ENCODE peak calls at places on chromosomes 12 and 14, in eight cellular contexts. One of them, this sample, is unnamed.
A peak's percentile ranks its signal among the peaks of the same experiment; 100 is the strongest.

GRCh38 chr14:104389326-104390220 is 190.0 kb upstream of the C14orf180 start:
- DNase-seq in suprapubic skin: peak; percentile 55
- DNase-seq in stomach: peak; percentile 23
- DNase-seq in GM12878: no peak
- DNase-seq in breast epithelium: peak; percentile 2
- DNase-seq in K562: no peak
- DNase-seq in GM23338: no peak
- DNase-seq in prostate gland: no peak
- DNase-seq in this sample: no peak

GRCh38 chr12:27779416-27779815 is 617 bp upstream of the KLHL42 start:
- DNase-seq in K562: no peak
- DNase-seq in breast epithelium: no peak
- DNase-seq in GM23338: peak; percentile 41
- DNase-seq in stomach: no peak
- DNase-seq in suprapubic skin: no peak
- DNase-seq in prostate gland: peak; percentile 13
- DNase-seq in GM12878: no peak
- DNase-seq in this sample: no peak

GRCh38 chr14:96660135-96660534 is 137.0 kb upstream of the VRK1 start:
- DNase-seq in suprapubic skin: no peak
- DNase-seq in breast epithelium: no peak
- DNase-seq in prostate gland: no peak
- DNase-seq in K562: no peak
- DNase-seq in GM23338: no peak
- DNase-seq in GM12878: no peak
- DNase-seq in stomach: no peak
- DNase-seq in this sample: no peak

GRCh38 chr12:90953956-90954421 is 987 bp downstream of the CCER1 start:
- DNase-seq in stomach: no peak
- DNase-seq in K562: peak; percentile 49
- DNase-seq in GM12878: no peak
- DNase-seq in breast epithelium: no peak
- DNase-seq in prostate gland: no peak
- DNase-seq in GM23338: peak; percentile 91
- DNase-seq in suprapubic skin: no peak
- DNase-seq in this sample: no peak

GRCh38 chr14:36975834-36976233 is 196.6 kb downstream of the SLC25A21 start:
- DNase-seq in K562: no peak
- DNase-seq in stomach: no peak
- DNase-seq in GM12878: no peak
- DNase-seq in suprapubic skin: no peak
- DNase-seq in prostate gland: no peak
- DNase-seq in breast epithelium: no peak
- DNase-seq in GM23338: no peak
- DNase-seq in this sample: no peak

GRCh38 chr12:82627799-82628198 is 58.9 kb upstream of the TMTC2 start:
- DNase-seq in stomach: no peak
- DNase-seq in K562: no peak
- DNase-seq in GM23338: peak; percentile 73
- DNase-seq in breast epithelium: no peak
- DNase-seq in suprapubic skin: no peak
- DNase-seq in GM12878: no peak
- DNase-seq in prostate gland: no peak
- DNase-seq in this sample: no peak

GRCh38 chr12:54372113-54372806 is 8.0 kb upstream of the GPR84 start:
- DNase-seq in GM23338: no peak
- DNase-seq in stomach: no peak
- DNase-seq in prostate gland: no peak
- DNase-seq in suprapubic skin: no peak
- DNase-seq in K562: no peak
- DNase-seq in GM12878: no peak
- DNase-seq in breast epithelium: no peak
- DNase-seq in this sample: no peak

GRCh38 chr12:121512561-121512960 is 68.3 kb downstream of the KDM2B start:
- DNase-seq in K562: no peak
- DNase-seq in prostate gland: no peak
- DNase-seq in GM12878: no peak
- DNase-seq in stomach: no peak
- DNase-seq in suprapubic skin: no peak
- DNase-seq in GM23338: no peak
- DNase-seq in breast epithelium: no peak
- DNase-seq in this sample: no peak

GRCh38 chr12:541676-542289 is 82.0 kb downstream of the B4GALNT3 start:
- DNase-seq in breast epithelium: no peak
- DNase-seq in prostate gland: no peak
- DNase-seq in suprapubic skin: no peak
- DNase-seq in stomach: no peak
- DNase-seq in GM23338: no peak
- DNase-seq in GM12878: no peak
- DNase-seq in K562: no peak
- DNase-seq in this sample: no peak

GRCh38 chr14:72243309-72243708 is 311.1 kb downstream of the RGS6 start:
- DNase-seq in GM12878: no peak
- DNase-seq in prostate gland: no peak
- DNase-seq in breast epithelium: no peak
- DNase-seq in suprapubic skin: no peak
- DNase-seq in K562: no peak
- DNase-seq in stomach: no peak
- DNase-seq in GM23338: peak; percentile 63
- DNase-seq in this sample: no peak

GRCh38 chr12:106739815-106740552 is 34.5 kb upstream of the RIC8B start:
- DNase-seq in GM23338: no peak
- DNase-seq in suprapubic skin: no peak
- DNase-seq in prostate gland: no peak
- DNase-seq in breast epithelium: no peak
- DNase-seq in K562: peak; percentile 38
- DNase-seq in GM12878: no peak
- DNase-seq in stomach: no peak
- DNase-seq in this sample: no peak

GRCh38 chr12:76144253-76144564 is 59.7 kb upstream of the NAP1L1 start:
- DNase-seq in stomach: peak; percentile 28
- DNase-seq in GM12878: no peak
- DNase-seq in suprapubic skin: no peak
- DNase-seq in breast epithelium: no peak
- DNase-seq in GM23338: no peak
- DNase-seq in K562: no peak
- DNase-seq in prostate gland: no peak
- DNase-seq in this sample: no peak

GRCh38 chr14:23181453-23181852 is 2.0 kb downstream of the SLC7A8 start:
- DNase-seq in prostate gland: peak; percentile 48
- DNase-seq in GM23338: no peak
- DNase-seq in GM12878: no peak
- DNase-seq in suprapubic skin: peak; percentile 12
- DNase-seq in stomach: no peak
- DNase-seq in K562: no peak
- DNase-seq in breast epithelium: no peak
- DNase-seq in this sample: no peak

GRCh38 chr14:23183479-23183878 is at the start of gene SLC7A8:
- DNase-seq in suprapubic skin: peak; percentile 82
- DNase-seq in breast epithelium: peak; percentile 52
- DNase-seq in stomach: peak; percentile 71
- DNase-seq in GM12878: no peak
- DNase-seq in prostate gland: peak; percentile 79
- DNase-seq in GM23338: peak; percentile 78
- DNase-seq in K562: no peak
- DNase-seq in this sample: no peak

GRCh38 chr14:23182372-23183014 is 967 bp downstream of the SLC7A8 start:
- DNase-seq in breast epithelium: peak; percentile 57
- DNase-seq in GM23338: peak; percentile 94
- DNase-seq in prostate gland: peak; percentile 86
- DNase-seq in K562: no peak
- DNase-seq in suprapubic skin: no peak
- DNase-seq in stomach: peak; percentile 76
- DNase-seq in GM12878: no peak
- DNase-seq in this sample: no peak

GRCh38 chr14:23181946-23182345 is 1.5 kb downstream of the SLC7A8 start:
- DNase-seq in GM23338: peak; percentile 36
- DNase-seq in breast epithelium: no peak
- DNase-seq in prostate gland: no peak
- DNase-seq in stomach: no peak
- DNase-seq in GM12878: no peak
- DNase-seq in suprapubic skin: peak; percentile 47
- DNase-seq in K562: no peak
- DNase-seq in this sample: no peak

GRCh38 chr14:23183076-23183475 is 384 bp downstream of the SLC7A8 start:
- DNase-seq in GM23338: peak; percentile 27
- DNase-seq in prostate gland: no peak
- DNase-seq in GM12878: no peak
- DNase-seq in breast epithelium: no peak
- DNase-seq in stomach: no peak
- DNase-seq in K562: no peak
- DNase-seq in suprapubic skin: no peak
- DNase-seq in this sample: no peak
- H3K4me3 ChIP-seq in GM23338: peak overlapping the region; percentile 68
- H3K4me3 ChIP-seq in prostate gland: peak overlapping the region; percentile 37
- H3K4me3 ChIP-seq in GM12878: peak overlapping the region; percentile 20
- H3K4me3 ChIP-seq in breast epithelium: peak overlapping the region; percentile 62
- H3K4me3 ChIP-seq in stomach: peak overlapping the region; percentile 48
- H3K4me3 ChIP-seq in K562: no peak overlapping the region
- H3K4me3 ChIP-seq in suprapubic skin: peak overlapping the region; percentile 56
- H3K4me3 ChIP-seq in this sample: peak overlapping the region; percentile 39

GRCh38 chr12:6962285-6963015 is 8.0 kb downstream of the PHB2 start:
- DNase-seq in GM23338: peak; percentile 58
- DNase-seq in K562: peak; percentile 29
- DNase-seq in GM12878: no peak
- DNase-seq in breast epithelium: no peak
- DNase-seq in stomach: peak; percentile 86
- DNase-seq in prostate gland: peak; percentile 51
- DNase-seq in suprapubic skin: no peak
- DNase-seq in this sample: no peak

GRCh38 chr12:6965026-6965661 is 5.3 kb downstream of the PHB2 start:
- DNase-seq in stomach: peak; percentile 91
- DNase-seq in GM12878: no peak
- DNase-seq in GM23338: peak; percentile 96
- DNase-seq in K562: peak; percentile 55
- DNase-seq in breast epithelium: peak; percentile 86
- DNase-seq in suprapubic skin: peak; percentile 95
- DNase-seq in prostate gland: peak; percentile 94
- DNase-seq in this sample: peak; percentile 32

GRCh38 chr12:6964605-6965025 is 5.8 kb downstream of the PHB2 start:
- DNase-seq in breast epithelium: no peak
- DNase-seq in GM12878: no peak
- DNase-seq in prostate gland: no peak
- DNase-seq in stomach: no peak
- DNase-seq in GM23338: no peak
- DNase-seq in suprapubic skin: no peak
- DNase-seq in K562: no peak
- DNase-seq in this sample: no peak

GRCh38 chr12:6963016-6963731 is 7.3 kb downstream of the PHB2 start:
- DNase-seq in stomach: peak; percentile 95
- DNase-seq in K562: no peak
- DNase-seq in prostate gland: peak; percentile 92
- DNase-seq in suprapubic skin: no peak
- DNase-seq in GM12878: no peak
- DNase-seq in breast epithelium: peak; percentile 92
- DNase-seq in GM23338: peak; percentile 95
- DNase-seq in this sample: no peak

DNA sequence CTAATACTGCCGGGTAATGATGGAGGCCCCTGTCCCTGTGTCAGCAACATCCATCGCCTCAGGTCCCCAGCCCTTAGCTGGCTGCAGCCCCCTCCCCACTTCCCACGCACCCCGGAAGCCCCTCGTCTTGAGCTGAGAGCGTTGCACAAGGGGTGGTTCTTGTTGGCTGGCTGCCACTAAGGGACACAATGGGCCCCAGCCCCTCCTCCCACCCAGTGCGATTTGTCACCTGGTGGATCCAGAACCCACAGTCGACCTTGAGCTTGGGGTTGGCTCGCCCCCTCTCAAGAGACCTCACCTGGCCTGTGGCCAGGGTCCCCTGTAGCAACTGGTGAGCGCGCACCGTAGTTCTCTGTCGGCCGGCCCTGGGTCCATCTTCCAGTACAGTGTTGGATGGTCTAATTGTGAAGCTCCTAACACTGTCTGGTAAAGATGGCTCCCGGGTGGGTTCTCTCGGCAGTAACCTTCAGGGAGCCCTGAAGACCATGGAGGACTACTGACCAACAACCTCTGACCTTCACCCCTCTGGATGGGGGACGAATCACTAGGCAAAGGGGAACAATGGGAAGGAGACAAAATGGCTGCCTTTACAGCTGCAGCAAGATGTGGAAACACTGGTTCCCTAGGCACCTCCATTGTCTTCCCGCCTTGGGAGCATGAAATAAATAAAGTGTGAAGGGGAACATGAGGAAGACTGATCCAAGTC is 6.6 kb downstream of the PHB2 start:
- DNase-seq in K562: no peak
- DNase-seq in GM23338: no peak
- DNase-seq in stomach: no peak
- DNase-seq in prostate gland: no peak
- DNase-seq in breast epithelium: no peak
- DNase-seq in GM12878: no peak
- DNase-seq in suprapubic skin: no peak
- DNase-seq in this sample: no peak
- H3K4me1 ChIP-seq in K562: peaks cover 82% of the 10 kb centered on the region
- H3K4me1 ChIP-seq in GM23338: peaks cover 40% of the 10 kb centered on the region
- H3K4me1 ChIP-seq in stomach: peaks cover 89% of the 10 kb centered on the region
- H3K4me1 ChIP-seq in prostate gland: peaks cover 23% of the 10 kb centered on the region
- H3K4me1 ChIP-seq in breast epithelium: peaks cover 8% of the 10 kb centered on the region
- H3K4me1 ChIP-seq in GM12878: peaks cover 49% of the 10 kb centered on the region
- H3K4me1 ChIP-seq in suprapubic skin: peaks cover 83% of the 10 kb centered on the region
- H3K4me1 ChIP-seq in this sample: peaks cover 23% of the 10 kb centered on the region

GRCh38 chr12:6538420-6539275 is 4.3 kb downstream of the GAPDH start:
- DNase-seq in GM12878: no peak
- DNase-seq in suprapubic skin: no peak
- DNase-seq in prostate gland: no peak
- DNase-seq in GM23338: peak; percentile 49
- DNase-seq in breast epithelium: no peak
- DNase-seq in stomach: no peak
- DNase-seq in K562: no peak
- DNase-seq in this sample: no peak
- TF ChIP-seq POLR2AphosphoS5 in GM12878: peak; percentile 88
- TF ChIP-seq POLR2AphosphoS5 in suprapubic skin: no peak
- TF ChIP-seq POLR2AphosphoS5 in prostate gland: no peak
- TF ChIP-seq POLR2AphosphoS5 in GM23338: no peak
- TF ChIP-seq POLR2AphosphoS5 in breast epithelium: no peak
- TF ChIP-seq POLR2AphosphoS5 in stomach: no peak
- TF ChIP-seq POLR2AphosphoS5 in K562: peak; percentile 75
- TF ChIP-seq POLR2AphosphoS5 in this sample: peak; percentile 76

DNA sequence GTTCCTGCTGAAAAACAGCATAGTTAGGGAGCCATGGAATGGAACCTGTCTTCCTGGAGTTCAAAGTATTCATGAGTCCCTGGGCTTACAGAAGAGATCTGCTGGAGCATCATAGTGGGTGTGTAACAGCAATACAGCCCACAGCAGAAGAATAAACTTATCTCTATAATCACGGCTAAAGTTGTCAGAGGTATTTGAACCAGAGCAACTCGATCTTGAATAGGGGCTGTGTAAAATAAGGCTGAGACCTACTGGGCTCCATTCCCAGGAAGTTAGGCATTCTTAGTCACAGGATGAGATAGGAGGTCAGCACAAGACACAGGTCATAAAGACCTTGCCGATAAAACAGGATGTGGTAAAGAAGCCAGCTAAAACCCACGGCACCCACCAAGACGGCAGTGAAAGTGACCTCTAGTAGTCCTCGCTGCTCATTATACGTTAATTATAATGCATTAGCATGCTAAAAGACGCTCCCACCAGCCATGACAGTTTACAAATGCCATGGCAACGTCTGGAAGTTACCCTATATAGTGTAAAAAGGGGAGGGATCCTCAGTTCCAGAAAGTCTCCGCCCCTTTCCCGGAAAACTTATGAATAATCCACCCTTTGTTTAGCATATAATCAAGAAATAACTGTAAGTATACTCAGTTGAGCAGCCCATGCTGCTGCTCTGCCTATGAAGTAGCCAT is 223.4 kb downstream of the PCNX1 start:
- DNase-seq in suprapubic skin: no peak
- DNase-seq in prostate gland: no peak
- DNase-seq in K562: no peak
- DNase-seq in GM23338: peak; percentile 45
- DNase-seq in GM12878: peak; percentile 20
- DNase-seq in breast epithelium: no peak
- DNase-seq in stomach: no peak
- DNase-seq in this sample: no peak
- H3K4me3 ChIP-seq in suprapubic skin: no peak overlapping the region
- H3K4me3 ChIP-seq in prostate gland: no peak overlapping the region
- H3K4me3 ChIP-seq in K562: peak overlapping the region; percentile 8
- H3K4me3 ChIP-seq in GM23338: no peak overlapping the region
- H3K4me3 ChIP-seq in GM12878: no peak overlapping the region
- H3K4me3 ChIP-seq in breast epithelium: no peak overlapping the region
- H3K4me3 ChIP-seq in stomach: no peak overlapping the region
- H3K4me3 ChIP-seq in this sample: peak overlapping the region; percentile 26